ENCODE peak calls at places on chromosome X, in four cellular contexts. G is right lobe of liver, C is suprapubic skin, S is HCT116. Y is an unnamed sample.
A peak's percentile ranks its signal among the peaks of the same experiment; 100 is the strongest.

GRCh38 chrX:110287605-110288004 is 30.3 kb downstream of the AMMECR1 start:
- DNase-seq in G (no peak), S (no peak), C (no peak), Y (no peak)

GRCh38 chrX:120549483-120550452 is 11.0 kb downstream of the CUL4B start:
- DNase-seq in S (peak; percentile 83), G (no peak), C (no peak), Y (no peak)

GRCh38 chrX:47585273-47585672 is 3.0 kb downstream of the TIMP1 start:
- DNase-seq in S (no peak), G (no peak), C (no peak), Y (peak; percentile 40)

GRCh38 chrX:71809886-71810285 is 46.7 kb downstream of the CXorf49B start:
- DNase-seq in S (no peak), C (no peak), G (no peak), Y (no peak)

GRCh38 chrX:16825306-16826035 is 39.2 kb downstream of the TXLNG start:
- DNase-seq in C (no peak), S (no peak), G (no peak), Y (no peak)

GRCh38 chrX:12979630-12980015 is 4.7 kb downstream of the TMSB4X start:
- DNase-seq in G (no peak), C (no peak), S (no peak), Y (no peak)

GRCh38 chrX:107450823-107451509 is 1.5 kb downstream of the FRMPD3 start:
- DNase-seq in C (no peak), S (no peak), G (no peak), Y (no peak)

GRCh38 chrX:35016051-35016450 is 73.5 kb downstream of the FAM47B start:
- DNase-seq in G (no peak), S (no peak), C (no peak), Y (no peak)

DNA sequence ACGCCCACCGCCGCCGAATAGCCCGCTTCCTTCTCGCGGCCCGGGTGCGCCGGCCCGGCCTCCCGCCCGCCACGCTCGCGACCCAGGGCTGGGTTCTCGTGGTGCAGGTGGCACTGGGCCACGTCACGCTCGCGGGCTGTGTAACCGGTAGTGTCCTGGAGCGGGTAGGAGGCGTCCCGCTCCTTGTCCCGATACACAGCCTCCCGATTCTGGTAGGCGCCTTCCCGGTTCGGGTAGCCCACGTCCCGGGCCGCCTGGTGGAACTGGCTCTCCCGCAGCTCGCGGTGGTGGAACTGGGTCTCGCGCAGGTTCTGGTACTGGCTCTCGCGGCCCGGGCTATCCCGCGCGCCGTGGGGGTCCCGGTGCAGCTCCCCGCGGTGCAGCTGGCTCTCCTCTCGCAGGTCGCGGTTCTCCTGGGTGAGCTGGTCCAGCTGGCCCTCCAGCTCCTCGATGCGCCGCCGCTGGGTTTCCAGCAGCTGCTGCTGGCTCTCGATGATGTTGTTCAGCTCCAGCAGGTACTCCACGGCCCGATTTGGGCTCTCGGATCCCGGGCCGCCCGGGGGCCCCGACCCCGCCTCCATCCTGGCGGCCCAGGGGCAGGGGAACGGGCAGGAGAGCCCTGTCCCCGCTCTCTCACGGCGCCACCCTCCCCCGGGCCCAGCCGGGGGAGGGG is 39.3 kb upstream of the IQSEC2 start:
- DNase-seq in C (no peak), G (no peak), S (no peak), Y (no peak)
- H3K27ac ChIP-seq in C (no peak overlapping the region), G (no peak overlapping the region), S (no peak overlapping the region), Y (no peak overlapping the region)

DNA sequence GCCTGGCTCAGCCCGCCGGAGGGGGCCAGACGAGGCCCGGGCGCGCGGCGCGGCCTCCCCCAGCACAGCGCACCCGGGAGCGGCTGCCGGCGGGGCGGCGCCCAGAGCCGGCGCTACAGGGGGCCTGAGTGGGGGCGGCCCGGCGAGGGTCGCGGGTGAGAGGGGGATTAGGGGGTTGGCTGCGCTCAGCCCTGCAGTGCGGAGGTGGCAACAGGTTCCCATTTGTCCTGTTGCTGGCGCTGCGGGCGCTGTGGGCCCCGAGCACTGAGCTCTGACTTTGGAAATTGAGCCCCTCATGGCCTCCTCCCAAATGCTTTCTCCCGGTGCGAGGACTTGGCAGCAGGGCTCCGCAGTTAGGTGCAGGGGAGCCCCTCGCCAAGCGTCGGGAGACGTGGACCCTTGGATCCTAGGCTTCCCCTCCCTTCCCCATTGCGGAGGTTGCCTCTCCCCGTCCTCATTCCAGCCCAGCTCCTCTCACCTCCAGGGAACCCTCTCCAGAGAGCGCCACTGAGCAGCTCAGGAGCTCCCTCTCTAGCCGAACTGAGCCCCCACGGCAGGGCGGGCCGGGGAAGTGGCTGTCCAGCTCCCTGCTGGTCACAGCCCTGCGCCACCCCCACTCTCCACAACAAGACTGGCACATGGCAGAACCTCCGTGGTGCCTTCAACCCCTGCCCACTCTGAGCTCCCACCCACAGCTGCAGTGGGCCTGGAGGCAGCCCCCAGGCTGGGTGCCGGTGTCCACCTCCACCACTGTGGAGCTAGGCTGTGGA is 2.5 kb upstream of the DUSP9 start:
- DNase-seq in S (no peak), G (peak; percentile 23), C (no peak), Y (no peak)
- TF ChIP-seq CTCF in S (no peak), G (no peak), C (no peak), Y (no peak)

DNA sequence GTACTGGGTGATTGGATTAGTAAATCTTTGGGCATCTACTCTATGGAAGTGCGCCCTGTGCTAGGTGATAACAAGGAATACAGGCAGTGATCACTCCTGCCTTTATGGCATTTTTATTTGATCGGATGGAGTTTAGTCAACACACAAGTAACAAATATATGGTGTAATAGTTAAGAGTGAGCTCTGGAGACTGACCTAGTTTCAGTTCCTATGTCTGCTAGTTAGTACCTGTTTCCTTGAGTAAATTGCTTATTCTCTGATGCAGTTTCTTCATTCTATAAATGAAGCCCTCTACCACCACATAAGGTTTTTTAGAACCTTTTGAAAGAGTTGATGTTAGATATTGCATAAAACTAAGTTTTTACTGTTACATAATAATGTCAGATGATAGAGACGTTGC is 134.6 kb downstream of the KDM6A start:
- DNase-seq in C (no peak), S (no peak), G (no peak), Y (no peak)
- H3K27ac ChIP-seq in C (no peak overlapping the region), S (no peak overlapping the region), G (no peak overlapping the region), Y (no peak overlapping the region)

DNA sequence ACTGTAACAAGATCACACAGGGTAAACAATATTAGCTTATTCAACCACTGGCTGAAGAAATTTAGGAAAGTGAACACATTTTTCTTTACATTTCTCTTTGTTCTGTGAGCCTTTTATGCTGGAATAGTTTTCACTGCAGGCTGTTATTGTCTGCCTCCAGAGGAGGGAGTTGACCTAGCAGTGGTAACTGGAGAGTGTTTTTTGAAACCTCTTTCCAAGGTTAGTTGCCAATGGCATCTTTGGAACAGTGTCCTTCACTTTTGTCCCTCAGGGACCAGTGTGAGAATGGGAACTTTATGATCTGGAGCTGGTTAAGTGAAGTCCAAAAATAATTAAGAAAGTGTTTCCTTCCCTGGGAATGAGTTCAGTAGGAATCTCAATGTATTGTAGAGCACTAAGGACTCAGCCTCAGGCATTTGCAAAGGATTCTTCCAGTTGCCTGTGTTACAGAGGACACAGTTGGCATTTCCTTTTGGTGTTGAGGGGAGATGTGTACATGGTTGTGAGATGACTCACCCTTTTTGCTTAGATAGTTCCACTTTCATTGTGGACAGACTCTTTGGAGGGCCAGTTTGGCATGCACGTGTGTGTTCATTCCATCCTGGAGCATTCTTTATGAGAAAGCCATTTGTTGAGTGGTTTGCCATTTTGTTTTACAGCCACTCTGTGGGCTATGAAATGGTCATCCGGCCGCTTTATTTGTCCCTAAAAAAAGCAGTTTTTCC is 61.3 kb downstream of the AR start:
- DNase-seq in G (no peak), S (no peak), C (no peak), Y (no peak)
- TF ChIP-seq CTCF in G (no peak), S (no peak), C (no peak), Y (no peak)

DNA sequence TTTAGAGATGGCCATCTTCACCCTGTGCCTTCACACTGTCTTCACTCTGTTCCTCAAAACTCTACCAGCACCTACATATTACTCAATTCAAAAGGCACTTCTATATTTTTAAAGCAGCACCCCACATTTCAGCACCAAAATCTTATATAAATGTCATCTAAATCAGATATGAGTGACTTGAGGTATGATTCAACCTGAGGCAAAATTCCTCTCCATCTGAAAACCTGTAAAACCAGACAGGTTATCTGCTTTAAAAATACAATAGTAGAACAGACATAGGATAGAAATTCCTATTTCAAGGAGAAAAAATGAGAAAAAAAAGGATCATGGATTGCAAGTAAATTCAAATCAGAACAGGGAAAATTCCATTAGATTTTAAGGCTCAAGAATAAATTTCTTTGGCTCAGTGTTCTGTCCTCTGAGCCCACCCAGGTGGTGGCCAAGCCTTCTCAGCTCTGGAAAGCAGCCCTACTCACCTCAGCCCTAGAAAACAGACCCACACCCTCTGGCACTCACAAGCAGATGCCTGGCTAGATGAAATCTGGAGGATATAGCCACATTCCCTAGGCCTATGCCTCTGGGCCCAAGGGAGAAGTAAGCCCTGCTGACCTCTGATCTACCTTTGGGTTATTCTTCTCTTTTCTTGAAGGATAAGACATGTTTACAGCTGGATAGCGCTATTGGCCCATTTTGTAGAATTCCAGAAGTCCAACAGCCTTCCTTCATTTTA is 240.4 kb upstream of the ZCCHC13 start:
- DNase-seq in S (no peak), G (no peak), C (no peak), Y (no peak)
- H3K27ac ChIP-seq in S (no peak overlapping the region), G (no peak overlapping the region), C (no peak overlapping the region), Y (no peak overlapping the region)

GRCh38 chrX:150205011-150205410 is 158.1 kb upstream of the MAMLD1 start:
- DNase-seq in G (peak; percentile 50), C (no peak), S (no peak), Y (no peak)
- TF ChIP-seq CTCF in G (no peak), C (no peak), S (peak; percentile 35), Y (no peak)

GRCh38 chrX:21993265-21993664 is 38.9 kb upstream of the PHEX start:
- DNase-seq in C (no peak), S (no peak), G (no peak), Y (peak; percentile 36)

GRCh38 chrX:21996872-21997271 is 35.3 kb upstream of the PHEX start:
- DNase-seq in G (no peak), S (no peak), C (no peak), Y (no peak)

DNA sequence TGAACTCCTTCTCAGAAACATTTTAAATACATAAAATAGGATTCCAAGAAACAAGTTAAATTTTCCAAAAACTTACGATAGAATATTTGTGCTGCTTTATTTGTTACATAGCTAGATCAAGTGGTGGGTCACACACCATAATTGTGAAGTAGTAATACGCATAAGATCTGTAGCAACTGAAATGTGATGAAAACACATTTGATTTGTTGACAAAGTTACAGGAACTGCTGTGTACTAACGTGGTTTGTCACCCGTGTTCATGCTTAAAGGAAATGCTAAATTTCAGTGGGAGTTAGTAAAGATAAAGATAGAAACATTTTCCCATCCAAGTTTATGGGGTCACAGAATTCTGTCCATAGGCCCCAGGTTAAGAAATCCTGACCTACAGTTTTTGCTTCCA is 34.1 kb upstream of the PHEX start:
- DNase-seq in S (no peak), G (no peak), C (no peak), Y (no peak)
- H3K27ac ChIP-seq in S (no peak overlapping the region), G (no peak overlapping the region), C (no peak overlapping the region), Y (no peak overlapping the region)

GRCh38 chrX:67614414-67614813 is 70.6 kb downstream of the AR start:
- DNase-seq in G (no peak), S (no peak), C (no peak), Y (no peak)

GRCh38 chrX:67612231-67612630 is 68.4 kb downstream of the AR start:
- DNase-seq in G (no peak), C (no peak), S (no peak), Y (no peak)

GRCh38 chrX:67610282-67610681 is 66.5 kb downstream of the AR start:
- DNase-seq in G (no peak), S (no peak), C (no peak), Y (no peak)

GRCh38 chrX:67613366-67613765 is 69.5 kb downstream of the AR start:
- DNase-seq in G (no peak), S (no peak), C (no peak), Y (no peak)

GRCh38 chrX:67614006-67614405 is 70.2 kb downstream of the AR start:
- DNase-seq in G (no peak), S (no peak), C (no peak), Y (no peak)
- TF ChIP-seq CTCF in G (no peak), S (no peak), C (no peak), Y (no peak)